ENCODE peak calls at places on chromosomes 12 and 14, in seven cellular contexts. Z is body of pancreas, Q is astrocyte of the spinal cord, C is HFF-Myc, D is fibroblast of the aortic adventitia, R is SK-N-SH, W is WTC11. M is an unnamed sample.

GRCh38 chr12:13165578-13166120 is 30.9 kb upstream of the EMP1 start:
- DNase-seq in Z (peak), Q (peak), C (peak), D (peak), R (no peak), W (no peak), M (peak)

GRCh38 chr14:31962920-31963319 is 114.2 kb upstream of the ARHGAP5 start:
- DNase-seq in Z (no peak), Q (no peak), C (no peak), D (no peak), R (no peak), W (no peak), M (no peak)

GRCh38 chr12:106498056-106498455 is 84.7 kb upstream of the RFX4 start:
- DNase-seq in Z (no peak), Q (peak), C (no peak), D (peak), R (no peak), W (no peak), M (no peak)

GRCh38 chr12:5165296-5165970 is 121.8 kb downstream of the KCNA5 start:
- DNase-seq in Z (no peak), Q (no peak), C (no peak), D (no peak), R (no peak), W (no peak), M (no peak)

GRCh38 chr12:57131896-57132744 is 3.8 kb downstream of the LRP1 start:
- DNase-seq in Z (no peak), Q (no peak), C (no peak), D (no peak), R (peak), W (no peak), M (no peak)

GRCh38 chr12:115132145-115132544 is 448.2 kb upstream of the TBX3 start:
- DNase-seq in Z (no peak), Q (no peak), C (no peak), D (peak), R (no peak), W (no peak), M (no peak)

GRCh38 chr12:46404225-46404631 is 31.7 kb upstream of the SLC38A2 start:
- DNase-seq in Z (no peak), Q (peak), C (no peak), D (peak), R (no peak), W (no peak), M (no peak)

GRCh38 chr12:39267886-39268285 is 175.0 kb downstream of the KIF21A start:
- DNase-seq in Z (no peak), Q (no peak), C (no peak), D (no peak), R (no peak), W (no peak), M (no peak)

GRCh38 chr14:72801381-72801812 is 92.5 kb downstream of the DPF3 start:
- DNase-seq in Z (no peak), Q (peak), C (peak), D (peak), R (no peak), W (no peak), M (no peak)

GRCh38 chr14:74495356-74495755 is 1.8 kb downstream of the ISCA2 start:
- DNase-seq in Z (no peak), Q (no peak), C (no peak), D (peak), R (no peak), W (no peak), M (no peak)

GRCh38 chr14:74493343-74494261 is at the start of gene ISCA2:
- DNase-seq in Z (peak), Q (peak), C (peak), D (peak), R (peak), W (peak), M (peak)

GRCh38 chr14:74488788-74489397 is 4.2 kb downstream of the NPC2 start:
- DNase-seq in Z (no peak), Q (peak), C (no peak), D (peak), R (no peak), W (no peak), M (no peak)

GRCh38 chr14:74492413-74493342 is at the start of gene NPC2:
- DNase-seq in Z (no peak), Q (peak), C (no peak), D (peak), R (no peak), W (no peak), M (no peak)

DNA sequence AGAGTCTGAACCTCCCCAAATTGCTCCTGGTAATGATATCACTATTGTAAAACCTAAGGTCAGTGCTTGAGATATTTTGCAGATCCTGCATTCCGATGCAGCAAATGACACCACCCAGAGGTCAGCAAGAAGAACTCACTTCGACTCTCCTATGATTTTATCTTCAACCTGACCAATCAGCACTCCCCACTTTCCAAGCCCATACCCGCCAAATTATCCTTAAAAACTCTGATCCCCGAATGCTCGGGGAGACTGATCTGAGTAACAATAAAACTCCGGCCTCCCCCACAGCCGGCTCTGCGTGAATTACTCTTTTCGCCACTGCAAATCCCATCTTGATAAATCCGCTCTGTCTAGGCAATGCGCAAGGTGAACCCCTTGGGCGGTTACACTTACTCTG is 1.2 kb downstream of the NPC2 start:
- DNase-seq in Z (no peak), Q (peak), C (no peak), D (peak), R (no peak), W (no peak), M (no peak)
- TF ChIP-seq CTCF in Z (peak), Q (peak), C (no peak), D (peak), R (peak), W (no peak), M (no peak)

GRCh38 chr14:92928258-92928629 is 5.3 kb downstream of the CHGA start:
- DNase-seq in Z (no peak), Q (no peak), C (no peak), D (no peak), R (no peak), W (no peak), M (no peak)

GRCh38 chr14:92925446-92925845 is 2.5 kb downstream of the CHGA start:
- DNase-seq in Z (no peak), Q (no peak), C (no peak), D (no peak), R (no peak), W (no peak), M (no peak)

GRCh38 chr14:92927396-92928257 is 4.7 kb downstream of the CHGA start:
- DNase-seq in Z (no peak), Q (no peak), C (no peak), D (no peak), R (no peak), W (no peak), M (no peak)

GRCh38 chr14:92926180-92926845 is 3.4 kb downstream of the CHGA start:
- DNase-seq in Z (no peak), Q (no peak), C (no peak), D (no peak), R (no peak), W (no peak), M (no peak)

GRCh38 chr14:92926931-92927330 is 4.0 kb downstream of the CHGA start:
- DNase-seq in Z (no peak), Q (no peak), C (no peak), D (peak), R (no peak), W (no peak), M (no peak)
- TF ChIP-seq CTCF in Z (no peak), Q (no peak), C (no peak), D (no peak), R (no peak), W (no peak), M (no peak)

GRCh38 chr14:54658836-54659235 is 91.9 kb downstream of the SAMD4A start:
- DNase-seq in Z (no peak), Q (no peak), C (no peak), D (no peak), R (no peak), W (no peak), M (no peak)
- TF ChIP-seq CTCF in Z (no peak), Q (no peak), C (no peak), D (no peak), R (no peak), W (no peak), M (no peak)

GRCh38 chr12:3980504-3981272 is 107.5 kb upstream of the PARP11 start:
- DNase-seq in Z (no peak), Q (no peak), C (no peak), D (no peak), R (no peak), W (no peak), M (no peak)
- TF ChIP-seq CTCF in Z (no peak), Q (no peak), C (no peak), D (no peak), R (no peak), W (no peak), M (no peak)

GRCh38 chr12:1099158-1099557 is 108.1 kb downstream of the ERC1 start:
- DNase-seq in Z (no peak), Q (no peak), C (no peak), D (no peak), R (no peak), W (no peak), M (no peak)

GRCh38 chr12:1094714-1095113 is 103.7 kb downstream of the ERC1 start:
- DNase-seq in Z (no peak), Q (no peak), C (no peak), D (no peak), R (no peak), W (no peak), M (no peak)

GRCh38 chr12:1091350-1091749 is 100.3 kb downstream of the ERC1 start:
- DNase-seq in Z (no peak), Q (no peak), C (no peak), D (no peak), R (no peak), W (no peak), M (no peak)

GRCh38 chr12:1093166-1093751 is 102.2 kb downstream of the ERC1 start:
- DNase-seq in Z (no peak), Q (peak), C (peak), D (peak), R (peak), W (no peak), M (no peak)
- TF ChIP-seq CTCF in Z (peak), Q (peak), C (peak), D (peak), R (peak), W (peak), M (no peak)

DNA sequence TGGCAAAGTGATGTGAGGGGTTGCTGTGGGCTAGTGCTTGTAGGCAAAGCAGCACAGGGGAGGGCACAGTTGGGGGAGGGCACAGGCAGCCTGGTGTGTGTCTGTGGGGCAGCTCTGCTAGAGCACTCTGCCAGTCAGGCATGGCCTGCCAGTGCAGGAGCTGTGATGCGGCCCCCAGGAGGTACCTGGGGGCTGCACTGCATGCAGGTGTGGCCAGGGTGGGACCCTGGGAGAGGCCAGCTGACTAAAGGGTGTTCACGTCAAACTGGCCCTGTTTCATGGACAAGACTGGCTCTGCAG is 54.1 kb downstream of the FRS2 start:
- DNase-seq in Z (no peak), Q (no peak), C (no peak), D (no peak), R (no peak), W (no peak), M (no peak)
- TF ChIP-seq CTCF in Z (no peak), Q (no peak), C (no peak), D (no peak), R (no peak), W (no peak), M (no peak)

DNA sequence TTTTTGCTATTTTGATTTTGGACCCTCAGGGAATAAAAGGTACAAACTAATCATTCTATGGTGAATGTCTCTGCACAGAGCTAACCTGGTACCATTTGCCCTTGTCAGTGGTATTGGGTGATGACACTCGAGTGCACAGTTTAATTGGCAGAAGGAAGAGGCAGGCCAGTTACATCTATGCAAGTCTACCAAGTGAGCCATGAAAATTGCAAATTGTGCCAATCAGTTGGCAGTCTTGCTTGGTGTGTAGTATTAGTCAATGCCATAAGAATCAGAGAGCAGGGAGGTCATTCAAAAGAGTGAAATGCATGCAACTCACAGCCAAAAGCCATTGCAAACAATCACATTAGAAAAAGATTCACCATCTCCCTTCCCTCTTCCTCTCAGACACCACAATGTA is 479.6 kb downstream of the ADAMTS20 start:
- DNase-seq in Z (no peak), Q (no peak), C (no peak), D (no peak), R (no peak), W (no peak), M (no peak)
- TF ChIP-seq CTCF in Z (no peak), Q (no peak), C (no peak), D (no peak), R (no peak), W (no peak), M (no peak)

DNA sequence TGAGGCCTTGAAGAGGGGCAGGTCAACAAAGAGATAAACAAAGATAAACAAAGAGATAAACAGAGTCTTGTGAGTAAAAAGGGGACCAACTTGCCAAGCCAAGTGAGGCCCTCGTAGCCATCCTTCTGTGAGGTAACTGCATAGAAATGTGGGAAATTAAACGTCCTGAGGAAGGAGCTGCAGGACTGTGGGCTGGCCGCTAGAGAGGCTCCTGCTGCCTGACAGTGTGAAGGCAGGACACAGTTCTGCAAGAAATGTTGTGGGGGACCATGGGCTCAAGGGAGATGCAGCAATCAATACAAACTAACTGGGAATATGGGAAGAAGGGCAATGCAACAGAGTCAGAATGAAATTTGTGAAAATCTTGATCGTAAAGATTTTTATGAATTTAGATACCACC is 91.9 kb downstream of the SLC8A3 start:
- DNase-seq in Z (no peak), Q (no peak), C (no peak), D (no peak), R (peak), W (peak), M (no peak)
- TF ChIP-seq CTCF in Z (no peak), Q (peak), C (no peak), D (peak), R (no peak), W (no peak), M (no peak)

DNA sequence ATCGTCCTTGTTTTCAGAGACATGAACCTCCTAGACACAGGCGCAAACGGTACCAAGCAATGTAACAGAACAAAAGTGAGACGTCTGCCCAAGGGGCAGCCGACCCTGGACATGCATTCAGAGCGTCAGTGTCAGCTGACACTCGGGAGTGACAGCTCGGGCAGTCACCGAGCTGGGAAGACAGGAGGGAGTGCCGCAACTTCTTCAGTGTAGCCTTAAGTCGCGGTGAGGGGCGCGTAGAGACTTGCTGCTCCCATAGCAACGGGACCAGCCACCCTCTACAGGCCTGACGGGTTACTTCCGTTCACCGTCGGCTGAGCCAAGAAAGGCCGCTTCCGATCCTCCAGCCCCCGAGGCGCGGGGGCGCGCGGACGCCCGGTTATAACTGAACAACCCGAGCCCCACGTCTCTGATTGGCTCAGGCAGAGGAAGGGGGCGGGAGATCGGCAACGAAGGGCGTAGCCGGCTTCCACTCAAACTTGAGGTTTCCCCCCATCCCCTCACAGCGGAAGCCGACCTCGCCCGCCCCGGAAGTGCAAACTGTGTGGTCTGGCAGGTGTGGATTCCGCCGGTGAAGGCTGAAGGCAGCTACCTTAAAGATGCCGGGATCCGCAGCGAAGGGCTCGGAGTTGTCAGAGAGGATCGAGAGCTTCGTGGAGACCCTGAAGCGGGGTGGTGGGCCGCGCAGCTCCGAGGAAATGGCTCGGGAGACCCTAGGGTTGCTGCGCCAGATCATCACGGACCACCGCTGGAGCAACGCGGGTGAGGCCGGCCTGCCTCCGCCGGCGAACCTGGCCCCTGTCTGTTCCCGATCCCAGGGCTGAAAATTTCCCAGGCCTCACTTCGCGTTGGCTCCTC is at the start of gene EIF2B2:
- DNase-seq in Z (peak), Q (peak), C (peak), D (peak), R (peak), W (peak), M (peak)
- TF ChIP-seq CTCF in Z (peak), Q (no peak), C (no peak), D (peak), R (no peak), W (no peak), M (no peak)

DNA sequence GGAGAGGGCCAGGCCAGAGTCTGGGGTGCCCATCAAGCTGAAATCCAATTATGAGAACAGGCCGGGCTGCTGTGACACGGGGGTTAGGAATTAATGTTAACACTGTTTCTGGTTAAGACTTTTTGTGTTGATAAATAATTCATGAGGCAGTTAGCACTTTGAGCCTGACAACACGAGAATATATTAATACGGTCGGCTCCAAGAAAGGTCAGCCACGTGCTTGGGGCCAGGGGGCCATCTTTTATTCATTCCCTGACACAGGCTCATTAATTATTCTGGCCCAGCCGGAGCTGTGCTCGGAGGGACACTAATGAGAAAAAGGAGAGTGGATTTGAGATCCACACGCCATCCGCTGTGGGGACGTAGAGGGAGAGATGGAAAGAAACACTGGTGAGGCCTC is 45.1 kb downstream of the FBRSL1 start:
- DNase-seq in Z (no peak), Q (no peak), C (no peak), D (no peak), R (no peak), W (no peak), M (no peak)
- TF ChIP-seq CTCF in Z (no peak), Q (no peak), C (no peak), D (no peak), R (no peak), W (no peak), M (no peak)

M was measured in activated B cell treated with CpG ODN at 0.5 μM for 24 hours.